ENCODE peak calls at places on chromosomes 13 and 19, in eight cellular contexts. One of them, this sample, is unnamed.

GRCh38 chr13:113997845-113998751 is 24.2 kb upstream of the C13orf46 start:
- DNase-seq in stimulated activated CD8-positive, alpha-beta memory T cell treated with anti-CD3 and anti-CD28 coated beads, Interleukin-12 subunit alpha, Interleukin-12 subunit beta, amount 100 ng/mL, for 4 hours: no peak
- DNase-seq in body of pancreas: peak; percentile 49
- DNase-seq in kidney glomerular epithelial cell: no peak
- DNase-seq in stimulated activated CD4-positive, alpha-beta T cell treated with anti-CD3 and anti-CD28 coated beads, Interleukin-1b, Interleukin-23, amount 100 ng/mL, for 1 hour: no peak
- DNase-seq in germinal center: no peak
- DNase-seq in NCI-H345: no peak
- DNase-seq in T1000: peak; percentile 38
- DNase-seq in this sample: no peak

GRCh38 chr13:40401911-40402776 is 264.3 kb downstream of the FOXO1 start:
- DNase-seq in germinal center: peak; percentile 33
- DNase-seq in stimulated activated CD8-positive, alpha-beta memory T cell treated with anti-CD3 and anti-CD28 coated beads, Interleukin-12 subunit alpha, Interleukin-12 subunit beta, amount 100 ng/mL, for 4 hours: peak; percentile 21
- DNase-seq in stimulated activated CD4-positive, alpha-beta T cell treated with anti-CD3 and anti-CD28 coated beads, Interleukin-1b, Interleukin-23, amount 100 ng/mL, for 1 hour: no peak
- DNase-seq in kidney glomerular epithelial cell: peak; percentile 97
- DNase-seq in body of pancreas: peak; percentile 93
- DNase-seq in NCI-H345: no peak
- DNase-seq in T1000: peak; percentile 72
- DNase-seq in this sample: peak; percentile 89

GRCh38 chr19:1474011-1474764 is 4.8 kb downstream of the C19orf25 start:
- DNase-seq in T1000: no peak
- DNase-seq in stimulated activated CD4-positive, alpha-beta T cell treated with anti-CD3 and anti-CD28 coated beads, Interleukin-1b, Interleukin-23, amount 100 ng/mL, for 1 hour: no peak
- DNase-seq in NCI-H345: no peak
- DNase-seq in stimulated activated CD8-positive, alpha-beta memory T cell treated with anti-CD3 and anti-CD28 coated beads, Interleukin-12 subunit alpha, Interleukin-12 subunit beta, amount 100 ng/mL, for 4 hours: no peak
- DNase-seq in germinal center: no peak
- DNase-seq in body of pancreas: no peak
- DNase-seq in kidney glomerular epithelial cell: no peak
- DNase-seq in this sample: no peak

GRCh38 chr19:31066385-31066784 is 282.9 kb downstream of the TSHZ3 start:
- DNase-seq in body of pancreas: no peak
- DNase-seq in kidney glomerular epithelial cell: peak; percentile 87
- DNase-seq in stimulated activated CD4-positive, alpha-beta T cell treated with anti-CD3 and anti-CD28 coated beads, Interleukin-1b, Interleukin-23, amount 100 ng/mL, for 1 hour: no peak
- DNase-seq in stimulated activated CD8-positive, alpha-beta memory T cell treated with anti-CD3 and anti-CD28 coated beads, Interleukin-12 subunit alpha, Interleukin-12 subunit beta, amount 100 ng/mL, for 4 hours: no peak
- DNase-seq in germinal center: no peak
- DNase-seq in NCI-H345: no peak
- DNase-seq in T1000: peak; percentile 39
- DNase-seq in this sample: peak; percentile 78

GRCh38 chr13:74158028-74158427 is 23.8 kb upstream of the KLF12 start:
- DNase-seq in body of pancreas: no peak
- DNase-seq in germinal center: no peak
- DNase-seq in stimulated activated CD4-positive, alpha-beta T cell treated with anti-CD3 and anti-CD28 coated beads, Interleukin-1b, Interleukin-23, amount 100 ng/mL, for 1 hour: no peak
- DNase-seq in T1000: no peak
- DNase-seq in kidney glomerular epithelial cell: no peak
- DNase-seq in NCI-H345: no peak
- DNase-seq in stimulated activated CD8-positive, alpha-beta memory T cell treated with anti-CD3 and anti-CD28 coated beads, Interleukin-12 subunit alpha, Interleukin-12 subunit beta, amount 100 ng/mL, for 4 hours: no peak
- DNase-seq in this sample: no peak

GRCh38 chr13:67221630-67222226 is 8.4 kb downstream of the PCDH9 start:
- DNase-seq in stimulated activated CD4-positive, alpha-beta T cell treated with anti-CD3 and anti-CD28 coated beads, Interleukin-1b, Interleukin-23, amount 100 ng/mL, for 1 hour: no peak
- DNase-seq in kidney glomerular epithelial cell: no peak
- DNase-seq in body of pancreas: no peak
- DNase-seq in stimulated activated CD8-positive, alpha-beta memory T cell treated with anti-CD3 and anti-CD28 coated beads, Interleukin-12 subunit alpha, Interleukin-12 subunit beta, amount 100 ng/mL, for 4 hours: no peak
- DNase-seq in T1000: no peak
- DNase-seq in germinal center: no peak
- DNase-seq in NCI-H345: no peak
- DNase-seq in this sample: no peak

GRCh38 chr13:19601749-19602725 is 31.4 kb upstream of the MPHOSPH8 start:
- DNase-seq in T1000: peak; percentile 29
- DNase-seq in kidney glomerular epithelial cell: peak; percentile 18
- DNase-seq in NCI-H345: peak; percentile 29
- DNase-seq in stimulated activated CD8-positive, alpha-beta memory T cell treated with anti-CD3 and anti-CD28 coated beads, Interleukin-12 subunit alpha, Interleukin-12 subunit beta, amount 100 ng/mL, for 4 hours: peak; percentile 18
- DNase-seq in germinal center: peak; percentile 66
- DNase-seq in stimulated activated CD4-positive, alpha-beta T cell treated with anti-CD3 and anti-CD28 coated beads, Interleukin-1b, Interleukin-23, amount 100 ng/mL, for 1 hour: no peak
- DNase-seq in body of pancreas: peak; percentile 51
- DNase-seq in this sample: peak; percentile 61

GRCh38 chr13:110575322-110576069 is 14.0 kb upstream of the RAB20 start:
- DNase-seq in stimulated activated CD8-positive, alpha-beta memory T cell treated with anti-CD3 and anti-CD28 coated beads, Interleukin-12 subunit alpha, Interleukin-12 subunit beta, amount 100 ng/mL, for 4 hours: no peak
- DNase-seq in kidney glomerular epithelial cell: no peak
- DNase-seq in NCI-H345: no peak
- DNase-seq in body of pancreas: peak; percentile 50
- DNase-seq in stimulated activated CD4-positive, alpha-beta T cell treated with anti-CD3 and anti-CD28 coated beads, Interleukin-1b, Interleukin-23, amount 100 ng/mL, for 1 hour: no peak
- DNase-seq in germinal center: no peak
- DNase-seq in T1000: no peak
- DNase-seq in this sample: peak; percentile 44

GRCh38 chr19:11481777-11482383 is 1.0 kb upstream of the ELAVL3 start:
- DNase-seq in T1000: peak; percentile 87
- DNase-seq in stimulated activated CD4-positive, alpha-beta T cell treated with anti-CD3 and anti-CD28 coated beads, Interleukin-1b, Interleukin-23, amount 100 ng/mL, for 1 hour: no peak
- DNase-seq in kidney glomerular epithelial cell: peak; percentile 60
- DNase-seq in stimulated activated CD8-positive, alpha-beta memory T cell treated with anti-CD3 and anti-CD28 coated beads, Interleukin-12 subunit alpha, Interleukin-12 subunit beta, amount 100 ng/mL, for 4 hours: peak; percentile 45
- DNase-seq in germinal center: peak; percentile 90
- DNase-seq in NCI-H345: peak; percentile 79
- DNase-seq in body of pancreas: peak; percentile 37
- DNase-seq in this sample: peak; percentile 96

GRCh38 chr19:57466489-57466888 is 9.5 kb upstream of the VN1R1 start:
- DNase-seq in stimulated activated CD8-positive, alpha-beta memory T cell treated with anti-CD3 and anti-CD28 coated beads, Interleukin-12 subunit alpha, Interleukin-12 subunit beta, amount 100 ng/mL, for 4 hours: no peak
- DNase-seq in T1000: no peak
- DNase-seq in kidney glomerular epithelial cell: no peak
- DNase-seq in germinal center: no peak
- DNase-seq in NCI-H345: no peak
- DNase-seq in stimulated activated CD4-positive, alpha-beta T cell treated with anti-CD3 and anti-CD28 coated beads, Interleukin-1b, Interleukin-23, amount 100 ng/mL, for 1 hour: no peak
- DNase-seq in body of pancreas: no peak
- DNase-seq in this sample: no peak

GRCh38 chr13:110308377-110309158 is 1.5 kb downstream of the COL4A2 start:
- DNase-seq in NCI-H345: peak; percentile 8
- DNase-seq in T1000: no peak
- DNase-seq in kidney glomerular epithelial cell: peak; percentile 66
- DNase-seq in germinal center: no peak
- DNase-seq in stimulated activated CD8-positive, alpha-beta memory T cell treated with anti-CD3 and anti-CD28 coated beads, Interleukin-12 subunit alpha, Interleukin-12 subunit beta, amount 100 ng/mL, for 4 hours: no peak
- DNase-seq in body of pancreas: peak; percentile 46
- DNase-seq in stimulated activated CD4-positive, alpha-beta T cell treated with anti-CD3 and anti-CD28 coated beads, Interleukin-1b, Interleukin-23, amount 100 ng/mL, for 1 hour: no peak
- DNase-seq in this sample: peak; percentile 51

GRCh38 chr13:26996965-26997752 is 174.5 kb downstream of the USP12 start:
- DNase-seq in body of pancreas: no peak
- DNase-seq in NCI-H345: no peak
- DNase-seq in stimulated activated CD4-positive, alpha-beta T cell treated with anti-CD3 and anti-CD28 coated beads, Interleukin-1b, Interleukin-23, amount 100 ng/mL, for 1 hour: no peak
- DNase-seq in kidney glomerular epithelial cell: no peak
- DNase-seq in stimulated activated CD8-positive, alpha-beta memory T cell treated with anti-CD3 and anti-CD28 coated beads, Interleukin-12 subunit alpha, Interleukin-12 subunit beta, amount 100 ng/mL, for 4 hours: no peak
- DNase-seq in germinal center: peak; percentile 76
- DNase-seq in T1000: no peak
- DNase-seq in this sample: no peak

GRCh38 chr19:50555033-50555432 is 13.2 kb downstream of the LRRC4B start:
- DNase-seq in NCI-H345: no peak
- DNase-seq in stimulated activated CD8-positive, alpha-beta memory T cell treated with anti-CD3 and anti-CD28 coated beads, Interleukin-12 subunit alpha, Interleukin-12 subunit beta, amount 100 ng/mL, for 4 hours: no peak
- DNase-seq in kidney glomerular epithelial cell: no peak
- DNase-seq in germinal center: no peak
- DNase-seq in stimulated activated CD4-positive, alpha-beta T cell treated with anti-CD3 and anti-CD28 coated beads, Interleukin-1b, Interleukin-23, amount 100 ng/mL, for 1 hour: no peak
- DNase-seq in T1000: no peak
- DNase-seq in body of pancreas: no peak
- DNase-seq in this sample: no peak

GRCh38 chr19:5293607-5294089 is 47.0 kb downstream of the PTPRS start:
- DNase-seq in stimulated activated CD8-positive, alpha-beta memory T cell treated with anti-CD3 and anti-CD28 coated beads, Interleukin-12 subunit alpha, Interleukin-12 subunit beta, amount 100 ng/mL, for 4 hours: no peak
- DNase-seq in kidney glomerular epithelial cell: no peak
- DNase-seq in NCI-H345: peak; percentile 34
- DNase-seq in germinal center: peak; percentile 69
- DNase-seq in body of pancreas: peak; percentile 34
- DNase-seq in stimulated activated CD4-positive, alpha-beta T cell treated with anti-CD3 and anti-CD28 coated beads, Interleukin-1b, Interleukin-23, amount 100 ng/mL, for 1 hour: no peak
- DNase-seq in T1000: peak; percentile 61
- DNase-seq in this sample: peak; percentile 57

GRCh38 chr19:31611348-31611877 is 262.2 kb upstream of the TSHZ3 start:
- DNase-seq in body of pancreas: no peak
- DNase-seq in T1000: no peak
- DNase-seq in NCI-H345: no peak
- DNase-seq in stimulated activated CD8-positive, alpha-beta memory T cell treated with anti-CD3 and anti-CD28 coated beads, Interleukin-12 subunit alpha, Interleukin-12 subunit beta, amount 100 ng/mL, for 4 hours: no peak
- DNase-seq in stimulated activated CD4-positive, alpha-beta T cell treated with anti-CD3 and anti-CD28 coated beads, Interleukin-1b, Interleukin-23, amount 100 ng/mL, for 1 hour: no peak
- DNase-seq in germinal center: no peak
- DNase-seq in kidney glomerular epithelial cell: no peak
- DNase-seq in this sample: no peak

GRCh38 chr19:16367269-16367683 is 42.6 kb downstream of the KLF2 start:
- DNase-seq in germinal center: peak; percentile 43
- DNase-seq in kidney glomerular epithelial cell: no peak
- DNase-seq in body of pancreas: no peak
- DNase-seq in stimulated activated CD4-positive, alpha-beta T cell treated with anti-CD3 and anti-CD28 coated beads, Interleukin-1b, Interleukin-23, amount 100 ng/mL, for 1 hour: no peak
- DNase-seq in NCI-H345: no peak
- DNase-seq in stimulated activated CD8-positive, alpha-beta memory T cell treated with anti-CD3 and anti-CD28 coated beads, Interleukin-12 subunit alpha, Interleukin-12 subunit beta, amount 100 ng/mL, for 4 hours: no peak
- DNase-seq in T1000: no peak
- DNase-seq in this sample: no peak

GRCh38 chr13:108897955-108898354 is 268.5 kb downstream of the MYO16 start:
- DNase-seq in germinal center: no peak
- DNase-seq in kidney glomerular epithelial cell: no peak
- DNase-seq in T1000: no peak
- DNase-seq in stimulated activated CD8-positive, alpha-beta memory T cell treated with anti-CD3 and anti-CD28 coated beads, Interleukin-12 subunit alpha, Interleukin-12 subunit beta, amount 100 ng/mL, for 4 hours: no peak
- DNase-seq in NCI-H345: no peak
- DNase-seq in stimulated activated CD4-positive, alpha-beta T cell treated with anti-CD3 and anti-CD28 coated beads, Interleukin-1b, Interleukin-23, amount 100 ng/mL, for 1 hour: no peak
- DNase-seq in body of pancreas: no peak
- DNase-seq in this sample: no peak

GRCh38 chr13:59861676-59862075 is 302.1 kb downstream of the DIAPH3 start:
- DNase-seq in stimulated activated CD8-positive, alpha-beta memory T cell treated with anti-CD3 and anti-CD28 coated beads, Interleukin-12 subunit alpha, Interleukin-12 subunit beta, amount 100 ng/mL, for 4 hours: no peak
- DNase-seq in NCI-H345: peak; percentile 23
- DNase-seq in germinal center: no peak
- DNase-seq in stimulated activated CD4-positive, alpha-beta T cell treated with anti-CD3 and anti-CD28 coated beads, Interleukin-1b, Interleukin-23, amount 100 ng/mL, for 1 hour: no peak
- DNase-seq in kidney glomerular epithelial cell: no peak
- DNase-seq in T1000: no peak
- DNase-seq in body of pancreas: no peak
- DNase-seq in this sample: no peak

GRCh38 chr19:18508585-18508984 is 13.3 kb downstream of the ELL start:
- DNase-seq in T1000: no peak
- DNase-seq in stimulated activated CD8-positive, alpha-beta memory T cell treated with anti-CD3 and anti-CD28 coated beads, Interleukin-12 subunit alpha, Interleukin-12 subunit beta, amount 100 ng/mL, for 4 hours: no peak
- DNase-seq in germinal center: no peak
- DNase-seq in NCI-H345: no peak
- DNase-seq in kidney glomerular epithelial cell: no peak
- DNase-seq in body of pancreas: no peak
- DNase-seq in stimulated activated CD4-positive, alpha-beta T cell treated with anti-CD3 and anti-CD28 coated beads, Interleukin-1b, Interleukin-23, amount 100 ng/mL, for 1 hour: no peak
- DNase-seq in this sample: no peak

GRCh38 chr19:34994643-34995471 is 5.3 kb upstream of the GRAMD1A start:
- DNase-seq in stimulated activated CD8-positive, alpha-beta memory T cell treated with anti-CD3 and anti-CD28 coated beads, Interleukin-12 subunit alpha, Interleukin-12 subunit beta, amount 100 ng/mL, for 4 hours: no peak
- DNase-seq in stimulated activated CD4-positive, alpha-beta T cell treated with anti-CD3 and anti-CD28 coated beads, Interleukin-1b, Interleukin-23, amount 100 ng/mL, for 1 hour: no peak
- DNase-seq in T1000: no peak
- DNase-seq in germinal center: no peak
- DNase-seq in body of pancreas: peak; percentile 87
- DNase-seq in kidney glomerular epithelial cell: no peak
- DNase-seq in NCI-H345: no peak
- DNase-seq in this sample: peak; percentile 64

GRCh38 chr19:39264306-39265290 is 3.6 kb upstream of the IFNL2 start:
- DNase-seq in T1000: no peak
- DNase-seq in kidney glomerular epithelial cell: no peak
- DNase-seq in NCI-H345: peak; percentile 22
- DNase-seq in stimulated activated CD8-positive, alpha-beta memory T cell treated with anti-CD3 and anti-CD28 coated beads, Interleukin-12 subunit alpha, Interleukin-12 subunit beta, amount 100 ng/mL, for 4 hours: no peak
- DNase-seq in stimulated activated CD4-positive, alpha-beta T cell treated with anti-CD3 and anti-CD28 coated beads, Interleukin-1b, Interleukin-23, amount 100 ng/mL, for 1 hour: no peak
- DNase-seq in germinal center: no peak
- DNase-seq in body of pancreas: no peak
- DNase-seq in this sample: no peak

GRCh38 chr19:35031072-35031881 is 1.0 kb downstream of the SCN1B start:
- DNase-seq in T1000: no peak
- DNase-seq in NCI-H345: peak; percentile 62
- DNase-seq in germinal center: no peak
- DNase-seq in stimulated activated CD8-positive, alpha-beta memory T cell treated with anti-CD3 and anti-CD28 coated beads, Interleukin-12 subunit alpha, Interleukin-12 subunit beta, amount 100 ng/mL, for 4 hours: no peak
- DNase-seq in body of pancreas: no peak
- DNase-seq in kidney glomerular epithelial cell: no peak
- DNase-seq in stimulated activated CD4-positive, alpha-beta T cell treated with anti-CD3 and anti-CD28 coated beads, Interleukin-1b, Interleukin-23, amount 100 ng/mL, for 1 hour: no peak
- DNase-seq in this sample: no peak

GRCh38 chr19:41431426-41432386 is 4.5 kb upstream of the B3GNT8 start:
- DNase-seq in body of pancreas: no peak
- DNase-seq in germinal center: no peak
- DNase-seq in stimulated activated CD4-positive, alpha-beta T cell treated with anti-CD3 and anti-CD28 coated beads, Interleukin-1b, Interleukin-23, amount 100 ng/mL, for 1 hour: no peak
- DNase-seq in kidney glomerular epithelial cell: no peak
- DNase-seq in NCI-H345: no peak
- DNase-seq in T1000: no peak
- DNase-seq in stimulated activated CD8-positive, alpha-beta memory T cell treated with anti-CD3 and anti-CD28 coated beads, Interleukin-12 subunit alpha, Interleukin-12 subunit beta, amount 100 ng/mL, for 4 hours: no peak
- DNase-seq in this sample: peak; percentile 37

GRCh38 chr19:7739801-7740659 is 7.3 kb downstream of the CD209 start:
- DNase-seq in T1000: no peak
- DNase-seq in NCI-H345: no peak
- DNase-seq in kidney glomerular epithelial cell: no peak
- DNase-seq in germinal center: no peak
- DNase-seq in stimulated activated CD4-positive, alpha-beta T cell treated with anti-CD3 and anti-CD28 coated beads, Interleukin-1b, Interleukin-23, amount 100 ng/mL, for 1 hour: no peak
- DNase-seq in body of pancreas: no peak
- DNase-seq in stimulated activated CD8-positive, alpha-beta memory T cell treated with anti-CD3 and anti-CD28 coated beads, Interleukin-12 subunit alpha, Interleukin-12 subunit beta, amount 100 ng/mL, for 4 hours: no peak
- DNase-seq in this sample: no peak

GRCh38 chr19:2332341-2333026 is 4.0 kb downstream of the SPPL2B start:
- DNase-seq in body of pancreas: no peak
- DNase-seq in T1000: no peak
- DNase-seq in germinal center: peak; percentile 90
- DNase-seq in kidney glomerular epithelial cell: no peak
- DNase-seq in NCI-H345: peak; percentile 87
- DNase-seq in stimulated activated CD8-positive, alpha-beta memory T cell treated with anti-CD3 and anti-CD28 coated beads, Interleukin-12 subunit alpha, Interleukin-12 subunit beta, amount 100 ng/mL, for 4 hours: no peak
- DNase-seq in stimulated activated CD4-positive, alpha-beta T cell treated with anti-CD3 and anti-CD28 coated beads, Interleukin-1b, Interleukin-23, amount 100 ng/mL, for 1 hour: no peak
- DNase-seq in this sample: no peak

GRCh38 chr13:100588350-100589177 is at the start of gene GGACT:
- DNase-seq in stimulated activated CD4-positive, alpha-beta T cell treated with anti-CD3 and anti-CD28 coated beads, Interleukin-1b, Interleukin-23, amount 100 ng/mL, for 1 hour: peak; percentile 69
- DNase-seq in NCI-H345: peak; percentile 87
- DNase-seq in stimulated activated CD8-positive, alpha-beta memory T cell treated with anti-CD3 and anti-CD28 coated beads, Interleukin-12 subunit alpha, Interleukin-12 subunit beta, amount 100 ng/mL, for 4 hours: peak; percentile 72
- DNase-seq in kidney glomerular epithelial cell: peak; percentile 39
- DNase-seq in body of pancreas: peak; percentile 77
- DNase-seq in germinal center: peak; percentile 89
- DNase-seq in T1000: no peak
- DNase-seq in this sample: peak; percentile 61

GRCh38 chr19:46009530-46010510 is 13.0 kb downstream of the PGLYRP1 start:
- DNase-seq in kidney glomerular epithelial cell: peak; percentile 62
- DNase-seq in body of pancreas: peak; percentile 71
- DNase-seq in NCI-H345: peak; percentile 7
- DNase-seq in T1000: peak; percentile 19
- DNase-seq in stimulated activated CD4-positive, alpha-beta T cell treated with anti-CD3 and anti-CD28 coated beads, Interleukin-1b, Interleukin-23, amount 100 ng/mL, for 1 hour: peak; percentile 31
- DNase-seq in stimulated activated CD8-positive, alpha-beta memory T cell treated with anti-CD3 and anti-CD28 coated beads, Interleukin-12 subunit alpha, Interleukin-12 subunit beta, amount 100 ng/mL, for 4 hours: peak; percentile 30
- DNase-seq in germinal center: peak; percentile 67
- DNase-seq in this sample: peak; percentile 67

GRCh38 chr13:94711561-94712286 is 621 bp downstream of the SOX21 start:
- DNase-seq in germinal center: no peak
- DNase-seq in T1000: peak; percentile 14
- DNase-seq in NCI-H345: peak; percentile 50
- DNase-seq in stimulated activated CD4-positive, alpha-beta T cell treated with anti-CD3 and anti-CD28 coated beads, Interleukin-1b, Interleukin-23, amount 100 ng/mL, for 1 hour: no peak
- DNase-seq in body of pancreas: no peak
- DNase-seq in stimulated activated CD8-positive, alpha-beta memory T cell treated with anti-CD3 and anti-CD28 coated beads, Interleukin-12 subunit alpha, Interleukin-12 subunit beta, amount 100 ng/mL, for 4 hours: no peak
- DNase-seq in kidney glomerular epithelial cell: no peak
- DNase-seq in this sample: no peak

GRCh38 chr13:42593719-42594012 is 19.7 kb downstream of the TNFSF11 start:
- DNase-seq in kidney glomerular epithelial cell: no peak
- DNase-seq in body of pancreas: no peak
- DNase-seq in T1000: no peak
- DNase-seq in stimulated activated CD4-positive, alpha-beta T cell treated with anti-CD3 and anti-CD28 coated beads, Interleukin-1b, Interleukin-23, amount 100 ng/mL, for 1 hour: no peak
- DNase-seq in germinal center: no peak
- DNase-seq in stimulated activated CD8-positive, alpha-beta memory T cell treated with anti-CD3 and anti-CD28 coated beads, Interleukin-12 subunit alpha, Interleukin-12 subunit beta, amount 100 ng/mL, for 4 hours: no peak
- DNase-seq in NCI-H345: no peak
- DNase-seq in this sample: no peak

GRCh38 chr13:49098198-49098597 is 121.9 kb upstream of the MLNR start:
- DNase-seq in stimulated activated CD4-positive, alpha-beta T cell treated with anti-CD3 and anti-CD28 coated beads, Interleukin-1b, Interleukin-23, amount 100 ng/mL, for 1 hour: no peak
- DNase-seq in T1000: no peak
- DNase-seq in body of pancreas: peak; percentile 29
- DNase-seq in kidney glomerular epithelial cell: peak; percentile 85
- DNase-seq in germinal center: no peak
- DNase-seq in NCI-H345: no peak
- DNase-seq in stimulated activated CD8-positive, alpha-beta memory T cell treated with anti-CD3 and anti-CD28 coated beads, Interleukin-12 subunit alpha, Interleukin-12 subunit beta, amount 100 ng/mL, for 4 hours: no peak
- DNase-seq in this sample: peak; percentile 72

GRCh38 chr19:10730932-10731331 is 13.1 kb downstream of the DNM2 start:
- DNase-seq in T1000: no peak
- DNase-seq in NCI-H345: no peak
- DNase-seq in germinal center: no peak
- DNase-seq in body of pancreas: no peak
- DNase-seq in kidney glomerular epithelial cell: no peak
- DNase-seq in stimulated activated CD4-positive, alpha-beta T cell treated with anti-CD3 and anti-CD28 coated beads, Interleukin-1b, Interleukin-23, amount 100 ng/mL, for 1 hour: no peak
- DNase-seq in stimulated activated CD8-positive, alpha-beta memory T cell treated with anti-CD3 and anti-CD28 coated beads, Interleukin-12 subunit alpha, Interleukin-12 subunit beta, amount 100 ng/mL, for 4 hours: no peak
- DNase-seq in this sample: no peak